ENCODE peak calls at places on chromosomes 13 and 19, in seven cellular contexts. D is stimulated activated CD4-positive, alpha-beta T cell treated with anti-CD3 and anti-CD28 coated beads, Interleukin-4, amount 100 ng/mL, for 24 hours; W is stimulated activated CD8-positive, alpha-beta memory T cell treated with anti-CD3 and anti-CD28 coated beads, Interleukin-2, amount 100 ng/mL, for 48 hours; J is activated CD4-positive, CD25-positive, alpha-beta regulatory T cell treated with anti-CD3 and anti-CD28 coated beads, Interleukin-2, amount 50 U/mL, for 16 hours; C is omental fat pad; M is non-pigmented ciliary epithelial cell; U is AG04450. F is an unnamed sample.

GRCh38 chr13:94192576-94192975 is 286.9 kb downstream of the DCT start:
- DNase-seq in D (no peak), W (no peak), J (no peak), C (no peak), M (no peak), U (no peak), F (peak; percentile 8)

GRCh38 chr13:97495678-97496077 is 61.7 kb downstream of the RAP2A start:
- DNase-seq in D (no peak), W (no peak), J (no peak), C (no peak), M (no peak), U (no peak), F (no peak)

GRCh38 chr13:51148952-51149573 is 38.0 kb upstream of the C13orf42 start:
- DNase-seq in D (no peak), W (no peak), J (no peak), C (no peak), M (no peak), U (peak; percentile 8), F (no peak)

GRCh38 chr13:99380402-99380801 is 73.2 kb upstream of the GPR183 start:
- DNase-seq in D (no peak), W (no peak), J (no peak), C (no peak), M (no peak), U (no peak), F (no peak)

GRCh38 chr13:32663660-32664059 is 77.4 kb downstream of the PDS5B start:
- DNase-seq in D (no peak), W (no peak), J (no peak), C (no peak), M (no peak), U (no peak), F (no peak)

GRCh38 chr13:102707465-102707864 is 12.6 kb upstream of the METTL21C start:
- DNase-seq in D (no peak), W (no peak), J (no peak), C (no peak), M (peak; percentile 70), U (peak; percentile 68), F (no peak)

GRCh38 chr19:38509027-38509426 is 75.5 kb downstream of the RYR1 start:
- DNase-seq in D (no peak), W (no peak), J (no peak), C (no peak), M (no peak), U (no peak), F (no peak)

GRCh38 chr13:38933786-38934185 is 56.8 kb downstream of the STOML3 start:
- DNase-seq in D (no peak), W (no peak), J (no peak), C (no peak), M (no peak), U (no peak), F (no peak)